ENCODE peak calls at places on chromosomes 11 and 22, in eight cellular contexts. C, G, T, I, H, R, P and Z are unnamed samples.

GRCh38 chr11:129652828-129653227 is 162.8 kb upstream of the TMEM45B start:
- DNase-seq in C (no peak), G (peak; percentile 87), T (no peak), I (peak; percentile 87), H (no peak), R (peak; percentile 20), P (no peak), Z (no peak)

GRCh38 chr11:65204646-65205601 is 23.2 kb downstream of the CAPN1 start:
- DNase-seq in C (peak; percentile 82), G (peak; percentile 27), T (no peak), I (peak; percentile 15), H (peak; percentile 88), R (peak; percentile 48), P (no peak), Z (peak; percentile 61)

GRCh38 chr11:64358907-64359711 is at the start of gene RPS6KA4:
- DNase-seq in C (peak; percentile 92), G (peak; percentile 42), T (no peak), I (peak; percentile 42), H (peak; percentile 49), R (peak; percentile 47), P (no peak), Z (no peak)

GRCh38 chr11:67268036-67268683 is 1.9 kb downstream of the GRK2 start:
- DNase-seq in C (peak; percentile 87), G (no peak), T (no peak), I (no peak), H (no peak), R (no peak), P (no peak), Z (no peak)

GRCh38 chr22:29635734-29636357 is 32.4 kb downstream of the NF2 start:
- DNase-seq in C (no peak), G (peak; percentile 71), T (no peak), I (peak; percentile 78), H (no peak), R (peak; percentile 62), P (no peak), Z (no peak)

GRCh38 chr11:64102005-64102738 is 63.7 kb downstream of the MACROD1 start:
- DNase-seq in C (no peak), G (peak; percentile 16), T (no peak), I (no peak), H (no peak), R (no peak), P (no peak), Z (no peak)

GRCh38 chr11:6799402-6799801 is at the start of gene OR6A2:
- DNase-seq in C (no peak), G (peak; percentile 67), T (no peak), I (no peak), H (no peak), R (no peak), P (no peak), Z (no peak)

GRCh38 chr11:12149672-12150225 is 39.4 kb downstream of the MICAL2 start:
- DNase-seq in C (no peak), G (no peak), T (no peak), I (no peak), H (no peak), R (no peak), P (no peak), Z (no peak)

GRCh38 chr22:36873614-36874308 is 13.0 kb downstream of the NCF4 start:
- DNase-seq in C (peak; percentile 85), G (peak; percentile 62), T (no peak), I (peak; percentile 82), H (peak; percentile 25), R (peak; percentile 69), P (no peak), Z (no peak)

GRCh38 chr11:12110714-12111481 is 508 bp downstream of the MICAL2 start:
- DNase-seq in C (peak; percentile 86), G (no peak), T (no peak), I (peak; percentile 40), H (peak; percentile 39), R (no peak), P (no peak), Z (no peak)

GRCh38 chr11:77191823-77192495 is 63.9 kb downstream of the MYO7A start:
- DNase-seq in C (no peak), G (peak; percentile 54), T (peak; percentile 86), I (peak; percentile 9), H (peak; percentile 94), R (peak; percentile 94), P (no peak), Z (peak; percentile 68)

GRCh38 chr22:49199224-49199623 is 628.4 kb downstream of the BRD1 start:
- DNase-seq in C (peak; percentile 30), G (no peak), T (peak; percentile 19), I (no peak), H (peak; percentile 3), R (no peak), P (peak; percentile 70), Z (no peak)

GRCh38 chr11:84947070-84947469 is 680.1 kb downstream of the DLG2 start:
- DNase-seq in C (no peak), G (no peak), T (no peak), I (no peak), H (no peak), R (no peak), P (no peak), Z (no peak)

GRCh38 chr11:67503119-67504022 is 1.8 kb downstream of the PITPNM1 start:
- DNase-seq in C (no peak), G (no peak), T (no peak), I (no peak), H (no peak), R (no peak), P (no peak), Z (no peak)

GRCh38 chr11:98194611-98195010 is 826.1 kb upstream of the CNTN5 start:
- DNase-seq in C (no peak), G (no peak), T (no peak), I (no peak), H (no peak), R (no peak), P (no peak), Z (no peak)

GRCh38 chr11:72483412-72484186 is 49.3 kb upstream of the CLPB start:
- DNase-seq in C (no peak), G (peak; percentile 59), T (no peak), I (peak; percentile 37), H (no peak), R (peak; percentile 10), P (no peak), Z (no peak)

GRCh38 chr11:76153609-76153949 is 52.7 kb downstream of the WNT11 start:
- DNase-seq in C (no peak), G (no peak), T (no peak), I (peak; percentile 45), H (no peak), R (no peak), P (no peak), Z (peak; percentile 23)

GRCh38 chr11:71563401-71563800 is 2.0 kb upstream of the KRTAP5-10 start:
- DNase-seq in C (no peak), G (peak; percentile 69), T (no peak), I (peak; percentile 14), H (peak; percentile 45), R (peak; percentile 68), P (no peak), Z (peak; percentile 25)

GRCh38 chr22:27051407-27051806 is 394.0 kb downstream of the MIAT start:
- DNase-seq in C (no peak), G (no peak), T (no peak), I (no peak), H (no peak), R (no peak), P (no peak), Z (no peak)

GRCh38 chr22:42602470-42602869 is 12.2 kb downstream of the POLDIP3 start:
- DNase-seq in C (no peak), G (no peak), T (no peak), I (no peak), H (no peak), R (no peak), P (no peak), Z (no peak)

GRCh38 chr11:30392977-30393376 is 70.1 kb downstream of the ARL14EP start:
- DNase-seq in C (no peak), G (no peak), T (no peak), I (no peak), H (no peak), R (no peak), P (no peak), Z (no peak)

GRCh38 chr11:45815747-45816146 is 10.8 kb downstream of the SLC35C1 start:
- DNase-seq in C (peak; percentile 11), G (peak; percentile 41), T (no peak), I (peak; percentile 24), H (no peak), R (peak; percentile 62), P (no peak), Z (no peak)
- TF ChIP-seq CTCF in C (no peak), G (no peak), T (no peak), I (peak; percentile 14), H (no peak), R (no peak), P (no peak), Z (no peak)

GRCh38 chr11:134819026-134819425 is 407.0 kb upstream of the B3GAT1 start:
- DNase-seq in C (no peak), G (no peak), T (no peak), I (no peak), H (peak; percentile 27), R (no peak), P (no peak), Z (no peak)
- TF ChIP-seq CTCF in C (no peak), G (no peak), T (no peak), I (no peak), H (no peak), R (no peak), P (peak; percentile 10), Z (peak; percentile 31)

GRCh38 chr22:30802202-30803166 is 107.8 kb downstream of the OSBP2 start:
- DNase-seq in C (peak; percentile 85), G (peak; percentile 82), T (peak; percentile 77), I (peak; percentile 85), H (peak; percentile 92), R (peak; percentile 83), P (peak; percentile 97), Z (peak; percentile 82)
- TF ChIP-seq CTCF in C (no peak), G (no peak), T (peak; percentile 54), I (peak; percentile 52), H (no peak), R (no peak), P (peak; percentile 47), Z (peak; percentile 58)

GRCh38 chr11:78424334-78425270 is 7.0 kb upstream of the GAB2 start:
- DNase-seq in C (no peak), G (peak; percentile 76), T (no peak), I (peak; percentile 63), H (no peak), R (peak; percentile 16), P (no peak), Z (no peak)
- TF ChIP-seq CTCF in C (no peak), G (no peak), T (no peak), I (no peak), H (no peak), R (no peak), P (no peak), Z (no peak)